ENCODE peak calls at places on chromosomes 13 and 19, in eight cellular contexts. One of them, this sample, is unnamed.

GRCh38 chr19:13938361-13939027 is at the start of gene PODNL1:
- DNase-seq in body of pancreas: no peak
- DNase-seq in mucosa of gallbladder: no peak
- DNase-seq in activated CD4-positive, alpha-beta T cell treated with anti-CD3 and anti-CD28 coated beads, Interleukin-2, amount 50 U/mL, for 48 hours: no peak
- DNase-seq in GM03348: peak
- DNase-seq in NK-92 treated with Interleukin-12 subunit alpha and Interleukin-12 subunit beta, amount 100 ng/mL, for 24 hours: no peak
- DNase-seq in T-helper 9 cell: no peak
- DNase-seq in stimulated activated CD8-positive, alpha-beta memory T cell treated with anti-CD3 and anti-CD28 coated beads, Interleukin-7, amount 100 ng/mL, for 1 hour: no peak
- DNase-seq in this sample: no peak

GRCh38 chr13:42330991-42331390 is 59.0 kb downstream of the AKAP11 start:
- DNase-seq in body of pancreas: no peak
- DNase-seq in mucosa of gallbladder: no peak
- DNase-seq in activated CD4-positive, alpha-beta T cell treated with anti-CD3 and anti-CD28 coated beads, Interleukin-2, amount 50 U/mL, for 48 hours: no peak
- DNase-seq in GM03348: no peak
- DNase-seq in NK-92 treated with Interleukin-12 subunit alpha and Interleukin-12 subunit beta, amount 100 ng/mL, for 24 hours: no peak
- DNase-seq in T-helper 9 cell: no peak
- DNase-seq in stimulated activated CD8-positive, alpha-beta memory T cell treated with anti-CD3 and anti-CD28 coated beads, Interleukin-7, amount 100 ng/mL, for 1 hour: no peak
- DNase-seq in this sample: no peak

GRCh38 chr13:97004096-97004876 is 10.0 kb upstream of the OXGR1 start:
- DNase-seq in body of pancreas: no peak
- DNase-seq in mucosa of gallbladder: no peak
- DNase-seq in activated CD4-positive, alpha-beta T cell treated with anti-CD3 and anti-CD28 coated beads, Interleukin-2, amount 50 U/mL, for 48 hours: no peak
- DNase-seq in GM03348: no peak
- DNase-seq in NK-92 treated with Interleukin-12 subunit alpha and Interleukin-12 subunit beta, amount 100 ng/mL, for 24 hours: no peak
- DNase-seq in T-helper 9 cell: no peak
- DNase-seq in stimulated activated CD8-positive, alpha-beta memory T cell treated with anti-CD3 and anti-CD28 coated beads, Interleukin-7, amount 100 ng/mL, for 1 hour: no peak
- DNase-seq in this sample: no peak

GRCh38 chr13:97266734-97267417 is 44.7 kb downstream of the MBNL2 start:
- DNase-seq in body of pancreas: no peak
- DNase-seq in mucosa of gallbladder: no peak
- DNase-seq in activated CD4-positive, alpha-beta T cell treated with anti-CD3 and anti-CD28 coated beads, Interleukin-2, amount 50 U/mL, for 48 hours: no peak
- DNase-seq in GM03348: no peak
- DNase-seq in NK-92 treated with Interleukin-12 subunit alpha and Interleukin-12 subunit beta, amount 100 ng/mL, for 24 hours: no peak
- DNase-seq in T-helper 9 cell: no peak
- DNase-seq in stimulated activated CD8-positive, alpha-beta memory T cell treated with anti-CD3 and anti-CD28 coated beads, Interleukin-7, amount 100 ng/mL, for 1 hour: no peak
- DNase-seq in this sample: no peak

GRCh38 chr13:52749446-52749845 is 9.8 kb upstream of the CNMD start:
- DNase-seq in body of pancreas: peak
- DNase-seq in mucosa of gallbladder: no peak
- DNase-seq in activated CD4-positive, alpha-beta T cell treated with anti-CD3 and anti-CD28 coated beads, Interleukin-2, amount 50 U/mL, for 48 hours: no peak
- DNase-seq in GM03348: no peak
- DNase-seq in NK-92 treated with Interleukin-12 subunit alpha and Interleukin-12 subunit beta, amount 100 ng/mL, for 24 hours: no peak
- DNase-seq in T-helper 9 cell: no peak
- DNase-seq in stimulated activated CD8-positive, alpha-beta memory T cell treated with anti-CD3 and anti-CD28 coated beads, Interleukin-7, amount 100 ng/mL, for 1 hour: no peak
- DNase-seq in this sample: no peak

GRCh38 chr13:26051231-26052135 is at the start of gene SHISA2:
- DNase-seq in body of pancreas: peak
- DNase-seq in mucosa of gallbladder: no peak
- DNase-seq in activated CD4-positive, alpha-beta T cell treated with anti-CD3 and anti-CD28 coated beads, Interleukin-2, amount 50 U/mL, for 48 hours: peak
- DNase-seq in GM03348: peak
- DNase-seq in NK-92 treated with Interleukin-12 subunit alpha and Interleukin-12 subunit beta, amount 100 ng/mL, for 24 hours: no peak
- DNase-seq in T-helper 9 cell: peak
- DNase-seq in stimulated activated CD8-positive, alpha-beta memory T cell treated with anti-CD3 and anti-CD28 coated beads, Interleukin-7, amount 100 ng/mL, for 1 hour: no peak
- DNase-seq in this sample: peak

GRCh38 chr13:44752184-44752583 is 176.1 kb upstream of the TSC22D1 start:
- DNase-seq in body of pancreas: no peak
- DNase-seq in mucosa of gallbladder: no peak
- DNase-seq in activated CD4-positive, alpha-beta T cell treated with anti-CD3 and anti-CD28 coated beads, Interleukin-2, amount 50 U/mL, for 48 hours: no peak
- DNase-seq in GM03348: no peak
- DNase-seq in NK-92 treated with Interleukin-12 subunit alpha and Interleukin-12 subunit beta, amount 100 ng/mL, for 24 hours: no peak
- DNase-seq in T-helper 9 cell: no peak
- DNase-seq in stimulated activated CD8-positive, alpha-beta memory T cell treated with anti-CD3 and anti-CD28 coated beads, Interleukin-7, amount 100 ng/mL, for 1 hour: no peak
- DNase-seq in this sample: no peak

GRCh38 chr19:40803857-40804782 is 5.1 kb downstream of the EGLN2 start:
- DNase-seq in body of pancreas: peak
- DNase-seq in mucosa of gallbladder: peak
- DNase-seq in activated CD4-positive, alpha-beta T cell treated with anti-CD3 and anti-CD28 coated beads, Interleukin-2, amount 50 U/mL, for 48 hours: peak
- DNase-seq in GM03348: no peak
- DNase-seq in NK-92 treated with Interleukin-12 subunit alpha and Interleukin-12 subunit beta, amount 100 ng/mL, for 24 hours: no peak
- DNase-seq in T-helper 9 cell: peak
- DNase-seq in stimulated activated CD8-positive, alpha-beta memory T cell treated with anti-CD3 and anti-CD28 coated beads, Interleukin-7, amount 100 ng/mL, for 1 hour: no peak
- DNase-seq in this sample: peak

GRCh38 chr13:95216182-95216581 is 85.1 kb downstream of the ABCC4 start:
- DNase-seq in body of pancreas: no peak
- DNase-seq in mucosa of gallbladder: no peak
- DNase-seq in activated CD4-positive, alpha-beta T cell treated with anti-CD3 and anti-CD28 coated beads, Interleukin-2, amount 50 U/mL, for 48 hours: no peak
- DNase-seq in GM03348: no peak
- DNase-seq in NK-92 treated with Interleukin-12 subunit alpha and Interleukin-12 subunit beta, amount 100 ng/mL, for 24 hours: no peak
- DNase-seq in T-helper 9 cell: no peak
- DNase-seq in stimulated activated CD8-positive, alpha-beta memory T cell treated with anti-CD3 and anti-CD28 coated beads, Interleukin-7, amount 100 ng/mL, for 1 hour: no peak
- DNase-seq in this sample: no peak

GRCh38 chr13:106570354-106570822 is 2.5 kb upstream of the ARGLU1 start:
- DNase-seq in body of pancreas: peak
- DNase-seq in mucosa of gallbladder: peak
- DNase-seq in activated CD4-positive, alpha-beta T cell treated with anti-CD3 and anti-CD28 coated beads, Interleukin-2, amount 50 U/mL, for 48 hours: peak
- DNase-seq in GM03348: peak
- DNase-seq in NK-92 treated with Interleukin-12 subunit alpha and Interleukin-12 subunit beta, amount 100 ng/mL, for 24 hours: no peak
- DNase-seq in T-helper 9 cell: peak
- DNase-seq in stimulated activated CD8-positive, alpha-beta memory T cell treated with anti-CD3 and anti-CD28 coated beads, Interleukin-7, amount 100 ng/mL, for 1 hour: peak
- DNase-seq in this sample: peak

GRCh38 chr13:20340136-20340758 is 108.1 kb upstream of the GJB6 start:
- DNase-seq in body of pancreas: no peak
- DNase-seq in mucosa of gallbladder: no peak
- DNase-seq in activated CD4-positive, alpha-beta T cell treated with anti-CD3 and anti-CD28 coated beads, Interleukin-2, amount 50 U/mL, for 48 hours: no peak
- DNase-seq in GM03348: no peak
- DNase-seq in NK-92 treated with Interleukin-12 subunit alpha and Interleukin-12 subunit beta, amount 100 ng/mL, for 24 hours: no peak
- DNase-seq in T-helper 9 cell: no peak
- DNase-seq in stimulated activated CD8-positive, alpha-beta memory T cell treated with anti-CD3 and anti-CD28 coated beads, Interleukin-7, amount 100 ng/mL, for 1 hour: no peak
- DNase-seq in this sample: no peak

GRCh38 chr19:48933382-48933932 is at the start of gene DHDH:
- DNase-seq in body of pancreas: peak
- DNase-seq in mucosa of gallbladder: peak
- DNase-seq in activated CD4-positive, alpha-beta T cell treated with anti-CD3 and anti-CD28 coated beads, Interleukin-2, amount 50 U/mL, for 48 hours: peak
- DNase-seq in GM03348: peak
- DNase-seq in NK-92 treated with Interleukin-12 subunit alpha and Interleukin-12 subunit beta, amount 100 ng/mL, for 24 hours: no peak
- DNase-seq in T-helper 9 cell: peak
- DNase-seq in stimulated activated CD8-positive, alpha-beta memory T cell treated with anti-CD3 and anti-CD28 coated beads, Interleukin-7, amount 100 ng/mL, for 1 hour: peak
- DNase-seq in this sample: peak

GRCh38 chr13:96822900-96823299 is 171.4 kb downstream of the OXGR1 start:
- DNase-seq in body of pancreas: peak
- DNase-seq in mucosa of gallbladder: no peak
- DNase-seq in activated CD4-positive, alpha-beta T cell treated with anti-CD3 and anti-CD28 coated beads, Interleukin-2, amount 50 U/mL, for 48 hours: no peak
- DNase-seq in GM03348: no peak
- DNase-seq in NK-92 treated with Interleukin-12 subunit alpha and Interleukin-12 subunit beta, amount 100 ng/mL, for 24 hours: no peak
- DNase-seq in T-helper 9 cell: no peak
- DNase-seq in stimulated activated CD8-positive, alpha-beta memory T cell treated with anti-CD3 and anti-CD28 coated beads, Interleukin-7, amount 100 ng/mL, for 1 hour: no peak
- DNase-seq in this sample: no peak

GRCh38 chr19:6740589-6741348 is 1.3 kb downstream of the TRIP10 start:
- DNase-seq in body of pancreas: peak
- DNase-seq in mucosa of gallbladder: no peak
- DNase-seq in activated CD4-positive, alpha-beta T cell treated with anti-CD3 and anti-CD28 coated beads, Interleukin-2, amount 50 U/mL, for 48 hours: peak
- DNase-seq in GM03348: peak
- DNase-seq in NK-92 treated with Interleukin-12 subunit alpha and Interleukin-12 subunit beta, amount 100 ng/mL, for 24 hours: no peak
- DNase-seq in T-helper 9 cell: peak
- DNase-seq in stimulated activated CD8-positive, alpha-beta memory T cell treated with anti-CD3 and anti-CD28 coated beads, Interleukin-7, amount 100 ng/mL, for 1 hour: no peak
- DNase-seq in this sample: no peak

GRCh38 chr19:17358395-17358794 is 18.7 kb downstream of the PLVAP start:
- DNase-seq in body of pancreas: no peak
- DNase-seq in mucosa of gallbladder: no peak
- DNase-seq in activated CD4-positive, alpha-beta T cell treated with anti-CD3 and anti-CD28 coated beads, Interleukin-2, amount 50 U/mL, for 48 hours: no peak
- DNase-seq in GM03348: no peak
- DNase-seq in NK-92 treated with Interleukin-12 subunit alpha and Interleukin-12 subunit beta, amount 100 ng/mL, for 24 hours: no peak
- DNase-seq in T-helper 9 cell: no peak
- DNase-seq in stimulated activated CD8-positive, alpha-beta memory T cell treated with anti-CD3 and anti-CD28 coated beads, Interleukin-7, amount 100 ng/mL, for 1 hour: no peak
- DNase-seq in this sample: no peak

GRCh38 chr13:30774214-30774730 is 38.9 kb downstream of the ALOX5AP start:
- DNase-seq in body of pancreas: no peak
- DNase-seq in mucosa of gallbladder: no peak
- DNase-seq in activated CD4-positive, alpha-beta T cell treated with anti-CD3 and anti-CD28 coated beads, Interleukin-2, amount 50 U/mL, for 48 hours: peak
- DNase-seq in GM03348: no peak
- DNase-seq in NK-92 treated with Interleukin-12 subunit alpha and Interleukin-12 subunit beta, amount 100 ng/mL, for 24 hours: no peak
- DNase-seq in T-helper 9 cell: no peak
- DNase-seq in stimulated activated CD8-positive, alpha-beta memory T cell treated with anti-CD3 and anti-CD28 coated beads, Interleukin-7, amount 100 ng/mL, for 1 hour: no peak
- DNase-seq in this sample: no peak

GRCh38 chr19:46847528-46847927 is 3.1 kb downstream of the AP2S1 start:
- DNase-seq in body of pancreas: no peak
- DNase-seq in mucosa of gallbladder: no peak
- DNase-seq in activated CD4-positive, alpha-beta T cell treated with anti-CD3 and anti-CD28 coated beads, Interleukin-2, amount 50 U/mL, for 48 hours: no peak
- DNase-seq in GM03348: no peak
- DNase-seq in NK-92 treated with Interleukin-12 subunit alpha and Interleukin-12 subunit beta, amount 100 ng/mL, for 24 hours: no peak
- DNase-seq in T-helper 9 cell: no peak
- DNase-seq in stimulated activated CD8-positive, alpha-beta memory T cell treated with anti-CD3 and anti-CD28 coated beads, Interleukin-7, amount 100 ng/mL, for 1 hour: no peak
- DNase-seq in this sample: no peak

GRCh38 chr19:55545913-55546495 is 661 bp upstream of the SBK3 start:
- DNase-seq in body of pancreas: no peak
- DNase-seq in mucosa of gallbladder: no peak
- DNase-seq in activated CD4-positive, alpha-beta T cell treated with anti-CD3 and anti-CD28 coated beads, Interleukin-2, amount 50 U/mL, for 48 hours: no peak
- DNase-seq in GM03348: no peak
- DNase-seq in NK-92 treated with Interleukin-12 subunit alpha and Interleukin-12 subunit beta, amount 100 ng/mL, for 24 hours: no peak
- DNase-seq in T-helper 9 cell: no peak
- DNase-seq in stimulated activated CD8-positive, alpha-beta memory T cell treated with anti-CD3 and anti-CD28 coated beads, Interleukin-7, amount 100 ng/mL, for 1 hour: no peak
- DNase-seq in this sample: no peak

GRCh38 chr19:58381460-58382220 is 810 bp upstream of the ZNF837 start:
- DNase-seq in body of pancreas: no peak
- DNase-seq in mucosa of gallbladder: no peak
- DNase-seq in activated CD4-positive, alpha-beta T cell treated with anti-CD3 and anti-CD28 coated beads, Interleukin-2, amount 50 U/mL, for 48 hours: no peak
- DNase-seq in GM03348: no peak
- DNase-seq in NK-92 treated with Interleukin-12 subunit alpha and Interleukin-12 subunit beta, amount 100 ng/mL, for 24 hours: no peak
- DNase-seq in T-helper 9 cell: no peak
- DNase-seq in stimulated activated CD8-positive, alpha-beta memory T cell treated with anti-CD3 and anti-CD28 coated beads, Interleukin-7, amount 100 ng/mL, for 1 hour: no peak
- DNase-seq in this sample: no peak

GRCh38 chr19:44668985-44669764 is 2.1 kb upstream of the CEACAM19 start:
- DNase-seq in body of pancreas: no peak
- DNase-seq in mucosa of gallbladder: no peak
- DNase-seq in activated CD4-positive, alpha-beta T cell treated with anti-CD3 and anti-CD28 coated beads, Interleukin-2, amount 50 U/mL, for 48 hours: no peak
- DNase-seq in GM03348: no peak
- DNase-seq in NK-92 treated with Interleukin-12 subunit alpha and Interleukin-12 subunit beta, amount 100 ng/mL, for 24 hours: no peak
- DNase-seq in T-helper 9 cell: no peak
- DNase-seq in stimulated activated CD8-positive, alpha-beta memory T cell treated with anti-CD3 and anti-CD28 coated beads, Interleukin-7, amount 100 ng/mL, for 1 hour: no peak
- DNase-seq in this sample: no peak

GRCh38 chr19:48283908-48284307 is 14.0 kb downstream of the ZNF114 start:
- DNase-seq in body of pancreas: no peak
- DNase-seq in mucosa of gallbladder: no peak
- DNase-seq in activated CD4-positive, alpha-beta T cell treated with anti-CD3 and anti-CD28 coated beads, Interleukin-2, amount 50 U/mL, for 48 hours: no peak
- DNase-seq in GM03348: no peak
- DNase-seq in NK-92 treated with Interleukin-12 subunit alpha and Interleukin-12 subunit beta, amount 100 ng/mL, for 24 hours: no peak
- DNase-seq in T-helper 9 cell: no peak
- DNase-seq in stimulated activated CD8-positive, alpha-beta memory T cell treated with anti-CD3 and anti-CD28 coated beads, Interleukin-7, amount 100 ng/mL, for 1 hour: no peak
- DNase-seq in this sample: no peak

GRCh38 chr13:24875566-24875965 is 111.6 kb downstream of the RNF17 start:
- DNase-seq in body of pancreas: no peak
- DNase-seq in mucosa of gallbladder: no peak
- DNase-seq in activated CD4-positive, alpha-beta T cell treated with anti-CD3 and anti-CD28 coated beads, Interleukin-2, amount 50 U/mL, for 48 hours: no peak
- DNase-seq in GM03348: no peak
- DNase-seq in NK-92 treated with Interleukin-12 subunit alpha and Interleukin-12 subunit beta, amount 100 ng/mL, for 24 hours: no peak
- DNase-seq in T-helper 9 cell: no peak
- DNase-seq in stimulated activated CD8-positive, alpha-beta memory T cell treated with anti-CD3 and anti-CD28 coated beads, Interleukin-7, amount 100 ng/mL, for 1 hour: no peak
- DNase-seq in this sample: no peak

GRCh38 chr19:3836887-3837286 is 32.0 kb downstream of the ZFR2 start:
- DNase-seq in body of pancreas: no peak
- DNase-seq in mucosa of gallbladder: no peak
- DNase-seq in activated CD4-positive, alpha-beta T cell treated with anti-CD3 and anti-CD28 coated beads, Interleukin-2, amount 50 U/mL, for 48 hours: no peak
- DNase-seq in GM03348: no peak
- DNase-seq in NK-92 treated with Interleukin-12 subunit alpha and Interleukin-12 subunit beta, amount 100 ng/mL, for 24 hours: no peak
- DNase-seq in T-helper 9 cell: no peak
- DNase-seq in stimulated activated CD8-positive, alpha-beta memory T cell treated with anti-CD3 and anti-CD28 coated beads, Interleukin-7, amount 100 ng/mL, for 1 hour: no peak
- DNase-seq in this sample: no peak

GRCh38 chr19:42455621-42456081 is 12.9 kb upstream of the CXCL17 start:
- DNase-seq in body of pancreas: no peak
- DNase-seq in mucosa of gallbladder: no peak
- DNase-seq in activated CD4-positive, alpha-beta T cell treated with anti-CD3 and anti-CD28 coated beads, Interleukin-2, amount 50 U/mL, for 48 hours: no peak
- DNase-seq in GM03348: no peak
- DNase-seq in NK-92 treated with Interleukin-12 subunit alpha and Interleukin-12 subunit beta, amount 100 ng/mL, for 24 hours: no peak
- DNase-seq in T-helper 9 cell: no peak
- DNase-seq in stimulated activated CD8-positive, alpha-beta memory T cell treated with anti-CD3 and anti-CD28 coated beads, Interleukin-7, amount 100 ng/mL, for 1 hour: no peak
- DNase-seq in this sample: no peak

GRCh38 chr13:26727633-26728032 is 33.0 kb downstream of the GPR12 start:
- DNase-seq in body of pancreas: no peak
- DNase-seq in mucosa of gallbladder: no peak
- DNase-seq in activated CD4-positive, alpha-beta T cell treated with anti-CD3 and anti-CD28 coated beads, Interleukin-2, amount 50 U/mL, for 48 hours: no peak
- DNase-seq in GM03348: no peak
- DNase-seq in NK-92 treated with Interleukin-12 subunit alpha and Interleukin-12 subunit beta, amount 100 ng/mL, for 24 hours: no peak
- DNase-seq in T-helper 9 cell: no peak
- DNase-seq in stimulated activated CD8-positive, alpha-beta memory T cell treated with anti-CD3 and anti-CD28 coated beads, Interleukin-7, amount 100 ng/mL, for 1 hour: no peak
- DNase-seq in this sample: no peak

GRCh38 chr13:72839831-72840426 is 58.0 kb downstream of the PIBF1 start:
- DNase-seq in body of pancreas: peak
- DNase-seq in mucosa of gallbladder: peak
- DNase-seq in activated CD4-positive, alpha-beta T cell treated with anti-CD3 and anti-CD28 coated beads, Interleukin-2, amount 50 U/mL, for 48 hours: peak
- DNase-seq in GM03348: peak
- DNase-seq in NK-92 treated with Interleukin-12 subunit alpha and Interleukin-12 subunit beta, amount 100 ng/mL, for 24 hours: no peak
- DNase-seq in T-helper 9 cell: peak
- DNase-seq in stimulated activated CD8-positive, alpha-beta memory T cell treated with anti-CD3 and anti-CD28 coated beads, Interleukin-7, amount 100 ng/mL, for 1 hour: peak
- DNase-seq in this sample: no peak

GRCh38 chr13:107192289-107192688 is 624.4 kb upstream of the ARGLU1 start:
- DNase-seq in body of pancreas: no peak
- DNase-seq in mucosa of gallbladder: peak
- DNase-seq in activated CD4-positive, alpha-beta T cell treated with anti-CD3 and anti-CD28 coated beads, Interleukin-2, amount 50 U/mL, for 48 hours: no peak
- DNase-seq in GM03348: no peak
- DNase-seq in NK-92 treated with Interleukin-12 subunit alpha and Interleukin-12 subunit beta, amount 100 ng/mL, for 24 hours: no peak
- DNase-seq in T-helper 9 cell: no peak
- DNase-seq in stimulated activated CD8-positive, alpha-beta memory T cell treated with anti-CD3 and anti-CD28 coated beads, Interleukin-7, amount 100 ng/mL, for 1 hour: no peak
- DNase-seq in this sample: no peak

GRCh38 chr19:8206147-8207087 is 2.8 kb upstream of the CERS4 start:
- DNase-seq in body of pancreas: peak
- DNase-seq in mucosa of gallbladder: no peak
- DNase-seq in activated CD4-positive, alpha-beta T cell treated with anti-CD3 and anti-CD28 coated beads, Interleukin-2, amount 50 U/mL, for 48 hours: no peak
- DNase-seq in GM03348: peak
- DNase-seq in NK-92 treated with Interleukin-12 subunit alpha and Interleukin-12 subunit beta, amount 100 ng/mL, for 24 hours: no peak
- DNase-seq in T-helper 9 cell: no peak
- DNase-seq in stimulated activated CD8-positive, alpha-beta memory T cell treated with anti-CD3 and anti-CD28 coated beads, Interleukin-7, amount 100 ng/mL, for 1 hour: no peak
- DNase-seq in this sample: no peak

GRCh38 chr13:21478881-21479808 is 20.0 kb upstream of the ZDHHC20 start:
- DNase-seq in body of pancreas: peak
- DNase-seq in mucosa of gallbladder: peak
- DNase-seq in activated CD4-positive, alpha-beta T cell treated with anti-CD3 and anti-CD28 coated beads, Interleukin-2, amount 50 U/mL, for 48 hours: no peak
- DNase-seq in GM03348: peak
- DNase-seq in NK-92 treated with Interleukin-12 subunit alpha and Interleukin-12 subunit beta, amount 100 ng/mL, for 24 hours: no peak
- DNase-seq in T-helper 9 cell: peak
- DNase-seq in stimulated activated CD8-positive, alpha-beta memory T cell treated with anti-CD3 and anti-CD28 coated beads, Interleukin-7, amount 100 ng/mL, for 1 hour: no peak
- DNase-seq in this sample: peak

GRCh38 chr13:74866151-74866550 is 615.8 kb downstream of the TBC1D4 start:
- DNase-seq in body of pancreas: no peak
- DNase-seq in mucosa of gallbladder: no peak
- DNase-seq in activated CD4-positive, alpha-beta T cell treated with anti-CD3 and anti-CD28 coated beads, Interleukin-2, amount 50 U/mL, for 48 hours: no peak
- DNase-seq in GM03348: peak
- DNase-seq in NK-92 treated with Interleukin-12 subunit alpha and Interleukin-12 subunit beta, amount 100 ng/mL, for 24 hours: no peak
- DNase-seq in T-helper 9 cell: no peak
- DNase-seq in stimulated activated CD8-positive, alpha-beta memory T cell treated with anti-CD3 and anti-CD28 coated beads, Interleukin-7, amount 100 ng/mL, for 1 hour: no peak
- DNase-seq in this sample: no peak

GRCh38 chr19:28019371-28019770 is 1193.6 kb downstream of the UQCRFS1 start:
- DNase-seq in body of pancreas: no peak
- DNase-seq in mucosa of gallbladder: no peak
- DNase-seq in activated CD4-positive, alpha-beta T cell treated with anti-CD3 and anti-CD28 coated beads, Interleukin-2, amount 50 U/mL, for 48 hours: no peak
- DNase-seq in GM03348: no peak
- DNase-seq in NK-92 treated with Interleukin-12 subunit alpha and Interleukin-12 subunit beta, amount 100 ng/mL, for 24 hours: no peak
- DNase-seq in T-helper 9 cell: no peak
- DNase-seq in stimulated activated CD8-positive, alpha-beta memory T cell treated with anti-CD3 and anti-CD28 coated beads, Interleukin-7, amount 100 ng/mL, for 1 hour: no peak
- DNase-seq in this sample: no peak

GRCh38 chr19:56015756-56016155 is 29.2 kb downstream of the NLRP5 start:
- DNase-seq in body of pancreas: no peak
- DNase-seq in mucosa of gallbladder: no peak
- DNase-seq in activated CD4-positive, alpha-beta T cell treated with anti-CD3 and anti-CD28 coated beads, Interleukin-2, amount 50 U/mL, for 48 hours: no peak
- DNase-seq in GM03348: no peak
- DNase-seq in NK-92 treated with Interleukin-12 subunit alpha and Interleukin-12 subunit beta, amount 100 ng/mL, for 24 hours: no peak
- DNase-seq in T-helper 9 cell: no peak
- DNase-seq in stimulated activated CD8-positive, alpha-beta memory T cell treated with anti-CD3 and anti-CD28 coated beads, Interleukin-7, amount 100 ng/mL, for 1 hour: no peak
- DNase-seq in this sample: no peak

GRCh38 chr19:45636275-45636674 is 2.9 kb downstream of the EML2 start:
- DNase-seq in body of pancreas: no peak
- DNase-seq in mucosa of gallbladder: no peak
- DNase-seq in activated CD4-positive, alpha-beta T cell treated with anti-CD3 and anti-CD28 coated beads, Interleukin-2, amount 50 U/mL, for 48 hours: no peak
- DNase-seq in GM03348: no peak
- DNase-seq in NK-92 treated with Interleukin-12 subunit alpha and Interleukin-12 subunit beta, amount 100 ng/mL, for 24 hours: no peak
- DNase-seq in T-helper 9 cell: no peak
- DNase-seq in stimulated activated CD8-positive, alpha-beta memory T cell treated with anti-CD3 and anti-CD28 coated beads, Interleukin-7, amount 100 ng/mL, for 1 hour: no peak
- DNase-seq in this sample: no peak

GRCh38 chr19:48779636-48780035 is 24.3 kb downstream of the FGF21 start:
- DNase-seq in body of pancreas: no peak
- DNase-seq in mucosa of gallbladder: no peak
- DNase-seq in activated CD4-positive, alpha-beta T cell treated with anti-CD3 and anti-CD28 coated beads, Interleukin-2, amount 50 U/mL, for 48 hours: no peak
- DNase-seq in GM03348: no peak
- DNase-seq in NK-92 treated with Interleukin-12 subunit alpha and Interleukin-12 subunit beta, amount 100 ng/mL, for 24 hours: no peak
- DNase-seq in T-helper 9 cell: no peak
- DNase-seq in stimulated activated CD8-positive, alpha-beta memory T cell treated with anti-CD3 and anti-CD28 coated beads, Interleukin-7, amount 100 ng/mL, for 1 hour: no peak
- DNase-seq in this sample: no peak